ENCODE peak calls at places on chromosomes 2 and 18, in nine cellular contexts. One of them, this sample, is unnamed.

GRCh38 chr2:155363349-155363888 is 664.9 kb downstream of the KCNJ3 start:
- DNase-seq in B cell: no peak
- DNase-seq in activated naive CD8-positive, alpha-beta T cell treated with anti-CD3 and anti-CD28 coated beads for 36 hours: no peak
- DNase-seq in NCI-H510A treated with DMSO at 0.1 percent for 48 hours: no peak
- DNase-seq in hypothalamus: no peak
- DNase-seq in T-helper 9 cell: no peak
- DNase-seq in mucosa of gallbladder: no peak
- DNase-seq in ELF-1: no peak
- DNase-seq in sigmoid colon: no peak
- DNase-seq in this sample: no peak

GRCh38 chr2:133568172-133568571 is at the start of gene NCKAP5:
- DNase-seq in B cell: no peak
- DNase-seq in activated naive CD8-positive, alpha-beta T cell treated with anti-CD3 and anti-CD28 coated beads for 36 hours: no peak
- DNase-seq in NCI-H510A treated with DMSO at 0.1 percent for 48 hours: peak; percentile 61
- DNase-seq in hypothalamus: peak; percentile 10
- DNase-seq in T-helper 9 cell: no peak
- DNase-seq in mucosa of gallbladder: peak; percentile 73
- DNase-seq in ELF-1: no peak
- DNase-seq in sigmoid colon: no peak
- DNase-seq in this sample: peak; percentile 27

GRCh38 chr2:102895386-102895785 is 133.6 kb downstream of the TMEM182 start:
- DNase-seq in B cell: no peak
- DNase-seq in activated naive CD8-positive, alpha-beta T cell treated with anti-CD3 and anti-CD28 coated beads for 36 hours: no peak
- DNase-seq in NCI-H510A treated with DMSO at 0.1 percent for 48 hours: no peak
- DNase-seq in hypothalamus: no peak
- DNase-seq in T-helper 9 cell: no peak
- DNase-seq in mucosa of gallbladder: no peak
- DNase-seq in ELF-1: peak; percentile 5
- DNase-seq in sigmoid colon: no peak
- DNase-seq in this sample: no peak

GRCh38 chr2:240705204-240705781 is 13.6 kb downstream of the AQP12A start:
- DNase-seq in B cell: no peak
- DNase-seq in activated naive CD8-positive, alpha-beta T cell treated with anti-CD3 and anti-CD28 coated beads for 36 hours: no peak
- DNase-seq in NCI-H510A treated with DMSO at 0.1 percent for 48 hours: no peak
- DNase-seq in hypothalamus: no peak
- DNase-seq in T-helper 9 cell: no peak
- DNase-seq in mucosa of gallbladder: no peak
- DNase-seq in ELF-1: no peak
- DNase-seq in sigmoid colon: no peak
- DNase-seq in this sample: no peak

GRCh38 chr18:13178197-13178596 is 40.4 kb upstream of the LDLRAD4 start:
- DNase-seq in B cell: no peak
- DNase-seq in activated naive CD8-positive, alpha-beta T cell treated with anti-CD3 and anti-CD28 coated beads for 36 hours: no peak
- DNase-seq in NCI-H510A treated with DMSO at 0.1 percent for 48 hours: no peak
- DNase-seq in hypothalamus: no peak
- DNase-seq in T-helper 9 cell: no peak
- DNase-seq in mucosa of gallbladder: no peak
- DNase-seq in ELF-1: no peak
- DNase-seq in sigmoid colon: no peak
- DNase-seq in this sample: no peak

GRCh38 chr2:46332686-46333281 is 35.6 kb downstream of the EPAS1 start:
- DNase-seq in B cell: no peak
- DNase-seq in activated naive CD8-positive, alpha-beta T cell treated with anti-CD3 and anti-CD28 coated beads for 36 hours: no peak
- DNase-seq in NCI-H510A treated with DMSO at 0.1 percent for 48 hours: no peak
- DNase-seq in hypothalamus: no peak
- DNase-seq in T-helper 9 cell: no peak
- DNase-seq in mucosa of gallbladder: no peak
- DNase-seq in ELF-1: no peak
- DNase-seq in sigmoid colon: no peak
- DNase-seq in this sample: no peak

GRCh38 chr2:112026509-112026908 is 28.6 kb upstream of the TMEM87B start:
- DNase-seq in B cell: no peak
- DNase-seq in activated naive CD8-positive, alpha-beta T cell treated with anti-CD3 and anti-CD28 coated beads for 36 hours: no peak
- DNase-seq in NCI-H510A treated with DMSO at 0.1 percent for 48 hours: peak; percentile 77
- DNase-seq in hypothalamus: no peak
- DNase-seq in T-helper 9 cell: no peak
- DNase-seq in mucosa of gallbladder: no peak
- DNase-seq in ELF-1: no peak
- DNase-seq in sigmoid colon: no peak
- DNase-seq in this sample: no peak

GRCh38 chr2:234136461-234136860 is 86.0 kb downstream of the SPP2 start:
- DNase-seq in B cell: no peak
- DNase-seq in activated naive CD8-positive, alpha-beta T cell treated with anti-CD3 and anti-CD28 coated beads for 36 hours: no peak
- DNase-seq in NCI-H510A treated with DMSO at 0.1 percent for 48 hours: no peak
- DNase-seq in hypothalamus: no peak
- DNase-seq in T-helper 9 cell: no peak
- DNase-seq in mucosa of gallbladder: no peak
- DNase-seq in ELF-1: peak; percentile 84
- DNase-seq in sigmoid colon: no peak
- DNase-seq in this sample: no peak

GRCh38 chr2:54572636-54573531 is 116.8 kb downstream of the SPTBN1 start:
- DNase-seq in B cell: no peak
- DNase-seq in activated naive CD8-positive, alpha-beta T cell treated with anti-CD3 and anti-CD28 coated beads for 36 hours: peak; percentile 50
- DNase-seq in NCI-H510A treated with DMSO at 0.1 percent for 48 hours: no peak
- DNase-seq in hypothalamus: no peak
- DNase-seq in T-helper 9 cell: peak; percentile 40
- DNase-seq in mucosa of gallbladder: no peak
- DNase-seq in ELF-1: peak; percentile 31
- DNase-seq in sigmoid colon: no peak
- DNase-seq in this sample: no peak

GRCh38 chr2:9637330-9637729 is 6.5 kb upstream of the YWHAQ start:
- DNase-seq in B cell: no peak
- DNase-seq in activated naive CD8-positive, alpha-beta T cell treated with anti-CD3 and anti-CD28 coated beads for 36 hours: no peak
- DNase-seq in NCI-H510A treated with DMSO at 0.1 percent for 48 hours: no peak
- DNase-seq in hypothalamus: peak; percentile 50
- DNase-seq in T-helper 9 cell: no peak
- DNase-seq in mucosa of gallbladder: no peak
- DNase-seq in ELF-1: no peak
- DNase-seq in sigmoid colon: no peak
- DNase-seq in this sample: no peak

GRCh38 chr2:18209934-18210639 is 331.6 kb downstream of the KCNS3 start:
- DNase-seq in B cell: no peak
- DNase-seq in activated naive CD8-positive, alpha-beta T cell treated with anti-CD3 and anti-CD28 coated beads for 36 hours: no peak
- DNase-seq in NCI-H510A treated with DMSO at 0.1 percent for 48 hours: peak; percentile 88
- DNase-seq in hypothalamus: no peak
- DNase-seq in T-helper 9 cell: no peak
- DNase-seq in mucosa of gallbladder: peak; percentile 38
- DNase-seq in ELF-1: no peak
- DNase-seq in sigmoid colon: no peak
- DNase-seq in this sample: no peak

GRCh38 chr2:47173986-47174730 is 19.1 kb upstream of the STPG4 start:
- DNase-seq in B cell: no peak
- DNase-seq in activated naive CD8-positive, alpha-beta T cell treated with anti-CD3 and anti-CD28 coated beads for 36 hours: no peak
- DNase-seq in NCI-H510A treated with DMSO at 0.1 percent for 48 hours: no peak
- DNase-seq in hypothalamus: no peak
- DNase-seq in T-helper 9 cell: no peak
- DNase-seq in mucosa of gallbladder: no peak
- DNase-seq in ELF-1: no peak
- DNase-seq in sigmoid colon: no peak
- DNase-seq in this sample: no peak

GRCh38 chr2:48114256-48114655 is 208.0 kb upstream of the FBXO11 start:
- DNase-seq in B cell: peak; percentile 27
- DNase-seq in activated naive CD8-positive, alpha-beta T cell treated with anti-CD3 and anti-CD28 coated beads for 36 hours: peak; percentile 49
- DNase-seq in NCI-H510A treated with DMSO at 0.1 percent for 48 hours: no peak
- DNase-seq in hypothalamus: no peak
- DNase-seq in T-helper 9 cell: no peak
- DNase-seq in mucosa of gallbladder: no peak
- DNase-seq in ELF-1: no peak
- DNase-seq in sigmoid colon: no peak
- DNase-seq in this sample: no peak

GRCh38 chr18:21134895-21135294 is 23.3 kb upstream of the ROCK1 start:
- DNase-seq in B cell: peak; percentile 42
- DNase-seq in activated naive CD8-positive, alpha-beta T cell treated with anti-CD3 and anti-CD28 coated beads for 36 hours: no peak
- DNase-seq in NCI-H510A treated with DMSO at 0.1 percent for 48 hours: no peak
- DNase-seq in hypothalamus: no peak
- DNase-seq in T-helper 9 cell: peak; percentile 12
- DNase-seq in mucosa of gallbladder: no peak
- DNase-seq in ELF-1: no peak
- DNase-seq in sigmoid colon: no peak
- DNase-seq in this sample: no peak

GRCh38 chr2:121072784-121073183 is 212.2 kb downstream of the TFCP2L1 start:
- DNase-seq in B cell: no peak
- DNase-seq in activated naive CD8-positive, alpha-beta T cell treated with anti-CD3 and anti-CD28 coated beads for 36 hours: no peak
- DNase-seq in NCI-H510A treated with DMSO at 0.1 percent for 48 hours: no peak
- DNase-seq in hypothalamus: no peak
- DNase-seq in T-helper 9 cell: no peak
- DNase-seq in mucosa of gallbladder: no peak
- DNase-seq in ELF-1: no peak
- DNase-seq in sigmoid colon: no peak
- DNase-seq in this sample: no peak

GRCh38 chr2:218516614-218517013 is 51.5 kb downstream of the USP37 start:
- DNase-seq in B cell: peak; percentile 28
- DNase-seq in activated naive CD8-positive, alpha-beta T cell treated with anti-CD3 and anti-CD28 coated beads for 36 hours: no peak
- DNase-seq in NCI-H510A treated with DMSO at 0.1 percent for 48 hours: peak; percentile 2
- DNase-seq in hypothalamus: no peak
- DNase-seq in T-helper 9 cell: no peak
- DNase-seq in mucosa of gallbladder: no peak
- DNase-seq in ELF-1: no peak
- DNase-seq in sigmoid colon: no peak
- DNase-seq in this sample: no peak

GRCh38 chr2:239939736-239940483 is 85.2 kb downstream of the NDUFA10 start:
- DNase-seq in B cell: no peak
- DNase-seq in activated naive CD8-positive, alpha-beta T cell treated with anti-CD3 and anti-CD28 coated beads for 36 hours: no peak
- DNase-seq in NCI-H510A treated with DMSO at 0.1 percent for 48 hours: no peak
- DNase-seq in hypothalamus: no peak
- DNase-seq in T-helper 9 cell: no peak
- DNase-seq in mucosa of gallbladder: no peak
- DNase-seq in ELF-1: no peak
- DNase-seq in sigmoid colon: peak; percentile 50
- DNase-seq in this sample: no peak

GRCh38 chr18:8771930-8772329 is 66.6 kb downstream of the MTCL1 start:
- DNase-seq in B cell: no peak
- DNase-seq in activated naive CD8-positive, alpha-beta T cell treated with anti-CD3 and anti-CD28 coated beads for 36 hours: no peak
- DNase-seq in NCI-H510A treated with DMSO at 0.1 percent for 48 hours: no peak
- DNase-seq in hypothalamus: no peak
- DNase-seq in T-helper 9 cell: no peak
- DNase-seq in mucosa of gallbladder: peak; percentile 62
- DNase-seq in ELF-1: no peak
- DNase-seq in sigmoid colon: peak; percentile 92
- DNase-seq in this sample: no peak

GRCh38 chr2:222655406-222655747 is 515 bp downstream of the FARSB start:
- DNase-seq in B cell: no peak
- DNase-seq in activated naive CD8-positive, alpha-beta T cell treated with anti-CD3 and anti-CD28 coated beads for 36 hours: no peak
- DNase-seq in NCI-H510A treated with DMSO at 0.1 percent for 48 hours: peak; percentile 46
- DNase-seq in hypothalamus: no peak
- DNase-seq in T-helper 9 cell: no peak
- DNase-seq in mucosa of gallbladder: no peak
- DNase-seq in ELF-1: no peak
- DNase-seq in sigmoid colon: no peak
- DNase-seq in this sample: no peak

This sample was measured in tibial nerve.